ENCODE peak calls at places on chromosome 6, in eight cellular contexts. H is GM12865, T is cardiac muscle cell, L is upper lobe of right lung, S is osteocyte, R is HCT116, A is BJ, G is fibroblast of lung. Q is an unnamed sample.

GRCh38 chr6:65248211-65248610 is 458.8 kb downstream of the EYS start:
- DNase-seq in T (no peak), G (no peak), H (no peak), S (no peak), L (no peak), A (no peak), R (no peak), Q (no peak)

GRCh38 chr6:43125119-43125518 is 46.0 kb upstream of the SRF start:
- DNase-seq in R (no peak), G (peak), S (no peak), L (no peak), A (peak), T (peak), H (no peak), Q (no peak)

GRCh38 chr6:132749111-132749510 is 8.6 kb downstream of the VNN2 start:
- DNase-seq in A (no peak), R (no peak), L (no peak), G (no peak), H (peak), S (no peak), T (peak), Q (no peak)

GRCh38 chr6:16758163-16758975 is 2.9 kb downstream of the ATXN1 start:
- DNase-seq in R (no peak), H (peak), A (no peak), G (peak), T (peak), S (no peak), L (no peak), Q (no peak)

GRCh38 chr6:88933521-88933920 is 29.9 kb downstream of the RNGTT start:
- DNase-seq in T (no peak), L (no peak), A (no peak), R (no peak), H (no peak), S (no peak), G (no peak), Q (no peak)

GRCh38 chr6:164640946-164641345 is 668.5 kb downstream of the C6orf118 start:
- DNase-seq in A (no peak), L (no peak), R (no peak), S (no peak), T (no peak), H (peak), G (no peak), Q (no peak)

GRCh38 chr6:34047913-34048867 is 97.7 kb downstream of the GRM4 start:
- DNase-seq in H (no peak), S (no peak), L (no peak), R (no peak), T (no peak), G (no peak), A (no peak), Q (no peak)

GRCh38 chr6:30507849-30508843 is 18.8 kb downstream of the HLA-E start:
- DNase-seq in H (peak), T (no peak), S (no peak), A (no peak), L (no peak), G (no peak), R (no peak), Q (no peak)

GRCh38 chr6:41464481-41464880 is 81.7 kb upstream of the FOXP4 start:
- DNase-seq in G (peak), T (peak), L (no peak), S (no peak), A (no peak), H (no peak), R (no peak), Q (no peak)

GRCh38 chr6:135115411-135116293 is 61.0 kb upstream of the HBS1L start:
- DNase-seq in G (no peak), T (peak), R (no peak), H (peak), A (no peak), L (no peak), S (no peak), Q (no peak)

GRCh38 chr6:79635179-79635578 is 4.0 kb downstream of the SH3BGRL2 start:
- DNase-seq in S (no peak), L (no peak), A (no peak), T (peak), R (no peak), G (peak), H (no peak), Q (no peak)

GRCh38 chr6:164151161-164151728 is 736.7 kb downstream of the QKI start:
- DNase-seq in G (peak), T (no peak), H (no peak), R (no peak), A (no peak), L (no peak), S (no peak), Q (no peak)

GRCh38 chr6:41917528-41917927 is 3.4 kb downstream of the MED20 start:
- DNase-seq in L (no peak), G (peak), H (peak), R (peak), T (peak), A (peak), S (no peak), Q (peak)

DNA sequence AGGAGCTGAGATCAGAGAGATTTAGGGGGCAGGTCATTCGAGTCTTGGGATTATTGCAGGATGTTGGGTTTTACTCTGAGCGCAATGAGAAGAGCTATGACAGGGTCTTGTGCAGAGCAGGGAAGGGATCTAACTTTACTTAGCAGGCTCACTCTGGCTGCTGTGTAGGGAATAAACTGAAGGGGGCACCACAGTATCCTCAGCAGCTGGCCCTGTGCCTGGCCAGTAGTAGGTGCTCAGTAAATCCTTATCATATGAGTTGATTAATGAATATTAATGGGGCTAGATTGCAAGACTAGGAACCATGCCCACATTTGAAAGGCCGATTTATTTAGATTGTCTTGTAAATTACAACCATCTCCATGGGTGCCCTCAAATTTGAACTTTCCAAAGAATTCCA is 4.6 kb upstream of the MDGA1 start:
- DNase-seq in T (no peak), S (no peak), H (no peak), R (no peak), L (no peak), G (no peak), A (no peak), Q (no peak)
- TF ChIP-seq CTCF in T (no peak), S (peak), H (peak), R (peak), L (no peak), G (no peak), A (no peak), Q (no peak)

DNA sequence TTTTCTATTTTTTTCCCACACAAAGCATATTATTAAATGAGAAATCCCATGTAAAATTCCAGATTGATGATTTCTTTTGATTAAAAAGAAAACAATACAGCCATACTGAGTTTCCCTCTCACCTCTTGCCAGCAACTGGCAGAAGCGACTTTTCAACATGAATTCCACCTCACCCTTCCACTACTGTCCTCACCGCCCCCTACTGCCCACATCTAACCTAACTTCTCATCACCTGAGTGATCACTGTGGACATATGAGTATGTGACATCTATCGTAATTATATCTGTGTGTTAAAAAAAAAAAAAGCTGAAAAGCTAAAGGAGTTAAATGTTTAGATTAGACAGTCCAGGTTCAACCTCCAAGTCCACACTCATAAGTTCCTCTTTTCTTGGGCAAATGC is 528.6 kb downstream of the PRKN start:
- DNase-seq in H (no peak), L (no peak), T (no peak), G (no peak), A (no peak), S (no peak), R (no peak), Q (no peak)
- TF ChIP-seq CTCF in H (no peak), L (no peak), T (no peak), G (no peak), A (no peak), S (no peak), R (peak), Q (no peak)

DNA sequence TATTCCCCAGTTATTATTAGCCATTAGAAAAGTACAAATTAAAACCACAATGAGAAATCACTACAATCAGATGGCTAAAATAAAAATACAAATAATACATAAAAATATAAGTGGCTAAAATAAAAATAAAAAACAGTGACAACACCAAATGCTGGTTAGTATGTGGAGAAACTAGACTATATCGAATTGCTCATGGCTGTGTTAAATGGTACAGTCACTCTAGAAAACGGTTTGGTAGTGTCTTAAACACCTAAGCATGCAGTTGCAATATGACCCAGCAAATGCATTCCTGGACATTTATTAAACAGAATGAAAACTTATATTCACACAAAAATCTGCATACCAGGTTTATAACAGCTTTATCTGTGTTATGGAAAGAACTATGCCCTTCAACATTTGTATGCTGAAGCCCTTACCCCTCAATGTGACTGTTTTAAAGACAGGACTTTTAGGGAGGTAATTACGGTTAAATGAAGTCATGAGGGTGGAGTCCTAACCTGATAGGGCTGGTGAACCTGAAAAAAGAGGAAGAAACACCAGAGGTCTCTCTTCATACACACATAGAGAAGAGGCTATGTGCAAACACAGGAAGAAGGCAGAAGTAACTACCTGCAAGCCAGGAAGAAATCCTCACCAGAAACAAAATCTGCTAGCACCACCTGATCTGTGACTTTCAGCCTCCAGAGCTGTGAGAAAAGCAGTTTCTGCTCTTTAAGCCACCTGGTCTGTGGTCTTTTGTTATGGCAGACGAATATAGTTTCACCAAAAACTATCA is 84.9 kb downstream of the ASCC3 start:
- DNase-seq in T (no peak), R (no peak), H (peak), S (no peak), L (no peak), A (no peak), G (no peak), Q (no peak)
- TF ChIP-seq CTCF in T (no peak), R (no peak), H (no peak), S (no peak), L (no peak), A (no peak), G (no peak), Q (no peak)

GRCh38 chr6:20006039-20006438 is 168.9 kb downstream of the ID4 start:
- DNase-seq in A (no peak), L (no peak), S (no peak), H (no peak), T (no peak), G (no peak), R (no peak), Q (no peak)
- TF ChIP-seq CTCF in A (no peak), L (no peak), S (no peak), H (no peak), T (no peak), G (no peak), R (no peak), Q (no peak)

GRCh38 chr6:134060491-134061106 is 8.2 kb upstream of the SLC2A12 start:
- DNase-seq in S (no peak), T (peak), H (no peak), A (no peak), L (no peak), R (no peak), G (peak), Q (no peak)
- TF ChIP-seq CTCF in S (no peak), T (no peak), H (no peak), A (no peak), L (no peak), R (no peak), G (no peak), Q (no peak)

GRCh38 chr6:166464068-166464410 is 81.3 kb upstream of the MPC1 start:
- DNase-seq in L (no peak), T (no peak), G (no peak), H (no peak), S (no peak), A (no peak), R (no peak), Q (no peak)

GRCh38 chr6:166466178-166467122 is 83.7 kb upstream of the MPC1 start:
- DNase-seq in R (no peak), A (peak), G (peak), T (peak), S (no peak), H (no peak), L (no peak), Q (peak)

GRCh38 chr6:166464418-166465400 is 82.0 kb upstream of the MPC1 start:
- DNase-seq in T (no peak), S (no peak), G (peak), H (no peak), R (no peak), A (no peak), L (no peak), Q (no peak)

GRCh38 chr6:166467436-166468000 is 84.8 kb upstream of the MPC1 start:
- DNase-seq in H (no peak), G (no peak), R (no peak), A (no peak), L (no peak), T (no peak), S (no peak), Q (no peak)

GRCh38 chr6:166465671-166466087 is 82.9 kb upstream of the MPC1 start:
- DNase-seq in R (no peak), L (no peak), S (no peak), A (peak), G (peak), H (no peak), T (peak), Q (no peak)
- TF ChIP-seq CTCF in R (peak), L (peak), S (no peak), A (peak), G (peak), H (no peak), T (no peak), Q (peak)

DNA sequence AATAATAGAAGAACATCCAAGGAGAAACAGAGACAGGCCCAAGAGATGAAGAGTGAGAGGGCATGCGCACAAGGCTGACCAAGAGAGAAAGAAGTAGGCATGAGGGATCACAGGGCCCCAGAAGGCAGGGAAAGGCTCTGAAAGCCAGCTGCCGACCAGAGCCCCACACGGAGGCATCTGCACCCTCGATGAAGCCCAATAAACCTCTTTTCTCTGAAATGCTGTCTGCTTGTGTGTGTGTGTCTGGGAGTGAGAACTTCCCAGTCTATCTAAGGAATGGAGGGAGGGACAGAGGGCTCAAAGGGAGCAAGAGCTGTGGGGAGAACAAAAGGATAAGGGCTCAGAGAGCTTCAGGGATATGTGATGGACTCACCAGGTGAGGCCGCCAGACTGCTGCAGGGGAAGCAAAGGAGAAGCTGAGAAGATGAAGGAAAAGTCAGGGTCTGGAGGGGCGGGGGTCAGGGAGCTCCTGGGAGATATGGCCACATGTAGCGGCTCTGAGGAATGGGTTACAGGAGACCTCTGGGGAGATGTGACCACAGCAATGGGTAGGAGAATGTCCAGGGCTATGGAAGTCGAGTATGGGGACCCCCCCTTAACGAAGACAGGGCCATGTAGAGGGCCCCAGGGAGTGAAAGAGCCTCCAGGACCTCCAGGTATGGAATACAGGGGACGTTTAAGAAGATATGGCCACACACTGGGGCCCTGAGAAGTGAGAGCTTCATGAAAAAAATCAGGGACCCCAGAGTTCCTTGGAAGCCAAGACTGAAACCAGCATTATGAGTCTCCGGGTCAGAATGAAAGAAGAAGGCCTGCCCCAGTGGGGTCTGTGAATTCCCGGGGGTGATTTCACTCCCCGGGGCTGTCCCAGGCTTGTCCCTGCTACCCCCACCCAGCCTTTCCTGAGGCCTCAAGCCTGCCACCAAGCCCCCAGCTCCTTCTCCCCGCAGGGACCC is 981 bp upstream of the TNF start:
- DNase-seq in G (no peak), R (no peak), S (no peak), T (no peak), L (no peak), H (peak), A (no peak), Q (no peak)
- TF ChIP-seq CTCF in G (no peak), R (no peak), S (no peak), T (no peak), L (no peak), H (no peak), A (no peak), Q (no peak)

GRCh38 chr6:166462461-166463135 is 79.9 kb upstream of the MPC1 start:
- DNase-seq in T (no peak), L (no peak), S (no peak), A (no peak), H (no peak), R (no peak), G (no peak), Q (no peak)
- TF ChIP-seq CTCF in T (no peak), L (no peak), S (no peak), A (no peak), H (no peak), R (no peak), G (no peak), Q (no peak)